ENCODE peak calls at places on chromosomes 1 and 21, in five cellular contexts. A is HCT116, R is esophagus muscularis mucosa, B is A549, N is brain microvascular endothelial cell. J is an unnamed sample.

GRCh38 chr1:164803366-164803765 is 244.4 kb downstream of the PBX1 start:
- DNase-seq in A (no peak), R (no peak), B (no peak), N (peak), J (no peak)

GRCh38 chr1:204169871-204170270 is 3.7 kb upstream of the REN start:
- DNase-seq in A (no peak), R (no peak), B (no peak), N (no peak), J (no peak)

GRCh38 chr1:184672013-184672726 is 82.5 kb downstream of the EDEM3 start:
- DNase-seq in A (no peak), R (no peak), B (no peak), N (no peak), J (no peak)

GRCh38 chr1:31434979-31435378 is 22.0 kb downstream of the SERINC2 start:
- DNase-seq in A (no peak), R (no peak), B (no peak), N (no peak), J (no peak)

GRCh38 chr21:31520506-31521163 is 138.9 kb upstream of the SOD1 start:
- DNase-seq in A (no peak), R (no peak), B (no peak), N (peak), J (no peak)

GRCh38 chr21:26115899-26116298 is 54.7 kb downstream of the APP start:
- DNase-seq in A (no peak), R (no peak), B (peak), N (peak), J (no peak)

GRCh38 chr1:77948841-77949424 is 29.9 kb downstream of the FUBP1 start:
- DNase-seq in A (peak), R (no peak), B (peak), N (peak), J (no peak)

GRCh38 chr1:40383095-40383487 is 9.6 kb downstream of the SMAP2 start:
- DNase-seq in A (no peak), R (no peak), B (no peak), N (no peak), J (no peak)

GRCh38 chr1:211487672-211488208 is 4.2 kb downstream of the RD3 start:
- DNase-seq in A (no peak), R (no peak), B (no peak), N (no peak), J (no peak)

DNA sequence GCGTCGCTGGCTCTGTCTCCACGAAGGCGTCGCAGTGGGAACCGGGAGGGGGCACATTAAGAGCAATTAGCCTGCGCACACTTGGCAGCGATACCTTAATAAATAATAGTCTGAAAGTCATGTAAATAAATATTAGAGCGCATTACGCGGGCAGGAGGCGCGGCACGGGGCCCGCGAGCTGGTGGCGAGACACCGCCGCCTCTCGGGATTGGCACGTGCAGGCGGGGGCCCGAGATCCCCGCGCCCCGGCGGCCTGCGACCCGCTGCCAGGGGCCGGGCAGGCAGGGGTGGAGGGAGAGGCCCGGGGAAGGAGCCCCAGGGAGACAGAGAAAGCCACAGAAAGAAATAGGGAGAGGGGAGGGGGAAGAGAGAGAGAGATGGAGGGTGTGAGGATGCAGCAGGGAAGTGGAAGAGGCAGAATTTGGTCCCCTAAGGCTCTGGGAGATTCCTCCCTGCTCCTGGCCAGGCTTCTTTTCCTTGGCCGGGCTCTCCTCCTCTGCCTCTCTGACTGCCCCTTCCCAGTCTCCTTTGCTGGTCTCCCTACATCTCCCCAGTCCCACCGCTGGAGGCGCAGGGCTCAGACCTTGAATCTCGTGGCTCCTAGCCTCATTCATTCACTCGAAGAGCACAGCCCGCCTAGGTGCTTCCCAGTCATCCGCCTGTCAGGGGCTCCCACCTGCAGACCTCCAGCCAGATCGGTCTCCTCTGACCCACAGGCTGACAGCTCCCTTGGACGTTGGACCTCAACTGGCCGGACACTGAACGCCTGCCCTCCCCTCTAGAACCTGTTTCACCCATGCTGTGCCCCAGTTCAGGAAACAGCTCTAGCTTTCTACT is 76.3 kb downstream of the VWA5B1 start:
- DNase-seq in A (no peak), R (no peak), B (peak), N (peak), J (no peak)
- TF ChIP-seq CTCF in A (no peak), R (no peak), B (peak), N (peak), J (no peak)

DNA sequence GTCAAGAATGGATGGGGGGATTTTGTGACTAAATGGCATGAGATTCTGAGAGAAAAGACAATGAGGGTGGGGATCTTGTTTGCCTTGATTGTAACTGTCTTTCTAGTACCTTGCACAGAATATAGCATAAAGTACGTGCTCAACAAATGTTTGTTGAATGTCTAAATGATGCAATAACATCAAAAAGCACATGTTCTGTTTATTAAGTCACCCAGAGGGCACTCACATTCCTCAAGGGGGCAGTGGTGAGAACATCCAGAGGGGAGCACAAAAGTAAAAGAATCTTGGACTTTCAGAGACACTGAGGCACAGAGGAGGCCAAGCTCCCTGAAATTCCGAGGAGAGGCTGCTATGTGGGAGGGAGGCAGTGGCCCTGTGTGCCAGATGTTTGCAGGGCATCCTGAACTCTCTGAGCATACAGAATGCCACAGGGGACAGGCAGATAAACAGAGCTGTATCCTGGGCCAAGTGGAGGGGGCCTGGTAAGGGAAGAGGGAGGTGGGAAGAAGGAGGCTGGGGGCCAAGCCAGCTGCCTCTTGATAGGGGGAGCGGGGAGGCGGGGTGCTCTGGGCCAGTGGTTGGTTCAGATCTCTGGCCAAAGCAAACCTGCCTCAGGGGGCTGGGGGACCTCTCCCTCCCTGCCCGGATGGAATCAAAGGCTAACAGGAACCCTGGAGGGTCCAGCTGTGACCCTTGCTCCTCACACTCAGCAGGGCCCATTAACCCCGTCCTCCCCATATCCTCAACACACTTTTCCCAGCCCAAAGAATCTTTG is 6.5 kb upstream of the ATP1A2 start:
- DNase-seq in A (peak), R (no peak), B (peak), N (peak), J (no peak)
- TF ChIP-seq CTCF in A (peak), R (peak), B (peak), N (peak), J (no peak)

DNA sequence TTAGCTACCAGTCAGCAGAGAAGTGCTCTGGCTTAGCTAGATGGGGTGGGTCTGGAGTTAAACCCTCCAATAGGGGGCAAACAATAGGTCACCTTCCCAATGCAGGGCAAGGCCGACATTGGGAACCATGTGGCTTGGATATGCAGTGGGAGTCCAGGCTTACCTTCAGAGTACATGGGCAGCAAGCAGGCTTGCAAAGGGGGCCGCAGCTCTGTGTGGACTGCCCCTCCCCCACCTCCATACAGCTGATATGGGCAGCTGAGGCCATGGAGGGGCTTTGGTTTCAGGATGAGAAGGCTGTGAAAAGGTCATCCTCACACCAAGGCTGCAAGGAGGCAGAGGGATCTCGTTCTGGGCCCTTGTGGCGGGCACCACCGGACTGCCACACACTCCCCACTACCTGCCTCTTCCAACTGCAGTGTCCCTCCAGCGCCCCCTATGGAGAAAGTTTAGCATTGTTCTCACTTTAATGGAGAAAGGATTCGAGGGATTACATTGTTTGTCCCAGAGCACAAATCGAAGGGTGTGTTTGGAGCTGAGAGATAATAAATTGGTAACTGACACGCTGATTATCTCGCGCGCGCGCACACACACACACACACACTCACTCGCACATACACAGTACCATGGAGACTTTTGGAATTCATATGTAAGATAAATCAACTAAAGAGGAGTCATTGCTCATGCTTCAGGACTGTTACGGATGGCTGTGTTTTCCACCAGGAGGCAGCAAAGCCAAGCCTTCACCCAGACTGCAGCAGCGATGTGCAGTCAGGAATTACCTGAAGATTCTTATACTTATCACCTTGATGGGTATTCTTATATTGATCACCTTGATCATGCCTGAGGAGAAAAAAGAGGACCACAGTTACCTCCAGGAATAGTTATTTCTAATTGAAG is 7.0 kb upstream of the SMCP start:
- DNase-seq in A (peak), R (peak), B (peak), N (no peak), J (no peak)
- TF ChIP-seq CTCF in A (peak), R (peak), B (peak), N (peak), J (no peak)

GRCh38 chr1:11028018-11028417 is 15.6 kb downstream of the TARDBP start:
- DNase-seq in A (no peak), R (no peak), B (no peak), N (no peak), J (no peak)
- TF ChIP-seq CTCF in A (no peak), R (no peak), B (no peak), N (no peak), J (no peak)

GRCh38 chr1:100538935-100539835 is 1.2 kb downstream of the GPR88 start:
- DNase-seq in A (no peak), R (no peak), B (peak), N (no peak), J (no peak)
- TF ChIP-seq CTCF in A (no peak), R (no peak), B (no peak), N (peak), J (no peak)

GRCh38 chr1:159845751-159846531 is 16.5 kb downstream of the VSIG8 start:
- DNase-seq in A (no peak), R (no peak), B (no peak), N (no peak), J (no peak)
- TF ChIP-seq CTCF in A (no peak), R (no peak), B (no peak), N (no peak), J (no peak)